ENCODE peak calls at places on chromosome 7, in seven cellular contexts. Q, B, C, S, E, Y and A are unnamed samples.

GRCh38 chr7:5437348-5437892 is 13.8 kb upstream of the TNRC18 start:
- DNase-seq in Q (no peak), B (no peak), C (no peak), S (no peak), E (no peak), Y (no peak), A (no peak)

GRCh38 chr7:144720139-144720538 is 115.7 kb downstream of the TPK1 start:
- DNase-seq in Q (no peak), B (peak), C (no peak), S (no peak), E (no peak), Y (no peak), A (no peak)

GRCh38 chr7:26633557-26633956 is 230.8 kb downstream of the SKAP2 start:
- DNase-seq in Q (no peak), B (no peak), C (no peak), S (no peak), E (no peak), Y (no peak), A (no peak)

GRCh38 chr7:33979807-33980355 is 74.5 kb downstream of the BMPER start:
- DNase-seq in Q (no peak), B (no peak), C (peak), S (no peak), E (no peak), Y (no peak), A (no peak)

GRCh38 chr7:88111136-88111748 is 108.6 kb downstream of the SRI start:
- DNase-seq in Q (no peak), B (peak), C (peak), S (no peak), E (no peak), Y (no peak), A (no peak)

GRCh38 chr7:33579117-33579516 is 326.2 kb upstream of the BMPER start:
- DNase-seq in Q (no peak), B (no peak), C (no peak), S (no peak), E (no peak), Y (no peak), A (no peak)

GRCh38 chr7:139453673-139454321 is 29.7 kb downstream of the KLRG2 start:
- DNase-seq in Q (no peak), B (no peak), C (no peak), S (no peak), E (no peak), Y (no peak), A (no peak)

GRCh38 chr7:50335795-50336754 is 31.6 kb downstream of the IKZF1 start:
- DNase-seq in Q (no peak), B (no peak), C (no peak), S (no peak), E (no peak), Y (no peak), A (no peak)

GRCh38 chr7:139896831-139897230 is 67.8 kb downstream of the TBXAS1 start:
- DNase-seq in Q (no peak), B (no peak), C (no peak), S (no peak), E (no peak), Y (no peak), A (no peak)

GRCh38 chr7:143974457-143974856 is 19.8 kb downstream of the OR2F1 start:
- DNase-seq in Q (no peak), B (no peak), C (no peak), S (no peak), E (no peak), Y (no peak), A (no peak)

GRCh38 chr7:137316643-137317042 is 26.9 kb downstream of the PTN start:
- DNase-seq in Q (no peak), B (no peak), C (no peak), S (no peak), E (no peak), Y (no peak), A (no peak)

GRCh38 chr7:20153567-20153966 is 63.6 kb downstream of the MACC1 start:
- DNase-seq in Q (no peak), B (no peak), C (no peak), S (no peak), E (no peak), Y (no peak), A (no peak)

GRCh38 chr7:82404094-82404493 is 39.5 kb downstream of the CACNA2D1 start:
- DNase-seq in Q (no peak), B (no peak), C (no peak), S (no peak), E (no peak), Y (no peak), A (no peak)

GRCh38 chr7:94129443-94130140 is 125.4 kb upstream of the BET1 start:
- DNase-seq in Q (no peak), B (no peak), C (peak), S (no peak), E (no peak), Y (no peak), A (no peak)

GRCh38 chr7:134724606-134725005 is 54.8 kb upstream of the CALD1 start:
- DNase-seq in Q (no peak), B (peak), C (peak), S (no peak), E (no peak), Y (no peak), A (no peak)

GRCh38 chr7:126569402-126569801 is 683.3 kb downstream of the GRM8 start:
- DNase-seq in Q (no peak), B (no peak), C (no peak), S (no peak), E (no peak), Y (no peak), A (no peak)

GRCh38 chr7:121330053-121330833 is 1.4 kb downstream of the WNT16 start:
- DNase-seq in Q (no peak), B (no peak), C (no peak), S (no peak), E (no peak), Y (no peak), A (no peak)

GRCh38 chr7:156234666-156235494 is 405.7 kb upstream of the RNF32 start:
- DNase-seq in Q (no peak), B (no peak), C (no peak), S (no peak), E (no peak), Y (no peak), A (no peak)

GRCh38 chr7:147497246-147497645 is 1093.3 kb upstream of the C7orf33 start:
- DNase-seq in Q (no peak), B (no peak), C (no peak), S (no peak), E (no peak), Y (no peak), A (no peak)

GRCh38 chr7:129262333-129262732 is 37.5 kb downstream of the AHCYL2 start:
- DNase-seq in Q (no peak), B (no peak), C (no peak), S (no peak), E (no peak), Y (no peak), A (no peak)

GRCh38 chr7:130943336-130943901 is 209.4 kb upstream of the KLF14 start:
- DNase-seq in Q (no peak), B (no peak), C (peak), S (no peak), E (no peak), Y (no peak), A (no peak)
- TF ChIP-seq POLR2A in Q (no peak), B (no peak), C (no peak), S (no peak), E (no peak), Y (no peak), A (no peak)

DNA sequence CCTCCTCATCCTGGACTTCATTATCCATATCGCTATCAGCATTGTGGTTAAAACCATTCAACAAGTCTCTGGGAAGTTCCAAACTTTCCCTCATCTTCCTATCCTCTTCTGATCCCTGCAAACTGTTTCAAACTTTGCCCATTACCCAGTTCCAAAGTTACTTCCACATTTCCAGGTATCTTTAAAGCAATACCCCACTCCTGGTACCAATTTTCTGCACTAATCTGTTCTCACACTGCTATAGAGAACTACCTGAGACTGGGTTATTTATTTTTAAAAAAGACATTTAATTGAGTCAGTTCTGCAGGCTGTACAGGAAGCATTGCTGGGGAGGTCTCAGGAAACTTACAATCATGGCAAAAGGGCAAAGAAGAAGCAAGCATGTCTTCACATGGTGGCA is 147.3 kb downstream of the ARL4A start:
- DNase-seq in Q (no peak), B (no peak), C (no peak), S (no peak), E (no peak), Y (no peak), A (no peak)
- TF ChIP-seq POLR2A in Q (no peak), B (no peak), C (no peak), S (no peak), E (no peak), Y (no peak), A (no peak)

GRCh38 chr7:151519765-151520418 is at the start of gene RHEB:
- DNase-seq in Q (peak), B (peak), C (peak), S (peak), E (peak), Y (peak), A (peak)
- TF ChIP-seq POLR2A in Q (peak), B (no peak), C (no peak), S (no peak), E (no peak), Y (no peak), A (peak)

GRCh38 chr7:2256306-2257045 is 14.4 kb downstream of the NUDT1 start:
- DNase-seq in Q (no peak), B (no peak), C (no peak), S (no peak), E (no peak), Y (no peak), A (no peak)

GRCh38 chr7:2253525-2254244 is 11.7 kb downstream of the NUDT1 start:
- DNase-seq in Q (no peak), B (no peak), C (no peak), S (no peak), E (no peak), Y (no peak), A (no peak)

GRCh38 chr7:2255145-2256139 is 13.4 kb downstream of the NUDT1 start:
- DNase-seq in Q (no peak), B (no peak), C (no peak), S (no peak), E (no peak), Y (no peak), A (no peak)

GRCh38 chr7:2253021-2253420 is 11.0 kb downstream of the NUDT1 start:
- DNase-seq in Q (no peak), B (no peak), C (no peak), S (no peak), E (no peak), Y (no peak), A (no peak)

GRCh38 chr7:2254429-2255144 is 12.6 kb downstream of the NUDT1 start:
- DNase-seq in Q (no peak), B (no peak), C (no peak), S (no peak), E (no peak), Y (no peak), A (no peak)
- TF ChIP-seq POLR2A in Q (no peak), B (no peak), C (no peak), S (no peak), E (no peak), Y (no peak), A (no peak)

GRCh38 chr7:150668472-150668911 is 17.0 kb upstream of the GIMAP2 start:
- DNase-seq in Q (no peak), B (no peak), C (no peak), S (no peak), E (no peak), Y (no peak), A (no peak)
- TF ChIP-seq POLR2A in Q (no peak), B (no peak), C (no peak), S (no peak), E (no peak), Y (no peak), A (no peak)

DNA sequence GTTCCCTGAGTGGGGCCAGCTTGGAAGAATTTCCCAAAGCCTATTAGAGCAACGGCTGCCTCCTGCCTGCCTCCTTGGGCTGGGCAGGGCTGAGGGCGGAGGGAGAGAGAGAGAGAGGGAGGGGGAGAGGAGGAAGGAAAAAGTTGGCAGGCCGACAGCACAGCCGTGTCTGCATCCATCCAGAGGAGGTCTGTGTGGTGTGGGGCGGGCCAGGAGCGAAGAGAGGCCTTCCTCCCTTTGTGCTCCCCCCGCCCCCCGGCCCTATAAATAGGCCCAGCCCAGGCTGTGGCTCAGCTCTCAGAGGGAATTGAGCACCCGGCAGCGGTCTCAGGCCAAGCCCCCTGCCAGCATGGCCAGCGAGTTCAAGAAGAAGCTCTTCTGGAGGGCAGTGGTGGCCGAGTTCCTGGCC is at the start of gene AQP1:
- DNase-seq in Q (peak), B (no peak), C (no peak), S (peak), E (peak), Y (peak), A (peak)
- TF ChIP-seq POLR2A in Q (peak), B (no peak), C (no peak), S (no peak), E (peak), Y (peak), A (no peak)

GRCh38 chr7:151235091-151235787 is 3.0 kb downstream of the CHPF2 start:
- DNase-seq in Q (no peak), B (no peak), C (no peak), S (no peak), E (no peak), Y (no peak), A (no peak)
- TF ChIP-seq POLR2A in Q (no peak), B (no peak), C (no peak), S (no peak), E (no peak), Y (no peak), A (no peak)

GRCh38 chr7:25037325-25037724 is 57.3 kb upstream of the OSBPL3 start:
- DNase-seq in Q (no peak), B (no peak), C (no peak), S (no peak), E (no peak), Y (no peak), A (no peak)
- TF ChIP-seq POLR2A in Q (no peak), B (no peak), C (no peak), S (no peak), E (no peak), Y (no peak), A (no peak)

DNA sequence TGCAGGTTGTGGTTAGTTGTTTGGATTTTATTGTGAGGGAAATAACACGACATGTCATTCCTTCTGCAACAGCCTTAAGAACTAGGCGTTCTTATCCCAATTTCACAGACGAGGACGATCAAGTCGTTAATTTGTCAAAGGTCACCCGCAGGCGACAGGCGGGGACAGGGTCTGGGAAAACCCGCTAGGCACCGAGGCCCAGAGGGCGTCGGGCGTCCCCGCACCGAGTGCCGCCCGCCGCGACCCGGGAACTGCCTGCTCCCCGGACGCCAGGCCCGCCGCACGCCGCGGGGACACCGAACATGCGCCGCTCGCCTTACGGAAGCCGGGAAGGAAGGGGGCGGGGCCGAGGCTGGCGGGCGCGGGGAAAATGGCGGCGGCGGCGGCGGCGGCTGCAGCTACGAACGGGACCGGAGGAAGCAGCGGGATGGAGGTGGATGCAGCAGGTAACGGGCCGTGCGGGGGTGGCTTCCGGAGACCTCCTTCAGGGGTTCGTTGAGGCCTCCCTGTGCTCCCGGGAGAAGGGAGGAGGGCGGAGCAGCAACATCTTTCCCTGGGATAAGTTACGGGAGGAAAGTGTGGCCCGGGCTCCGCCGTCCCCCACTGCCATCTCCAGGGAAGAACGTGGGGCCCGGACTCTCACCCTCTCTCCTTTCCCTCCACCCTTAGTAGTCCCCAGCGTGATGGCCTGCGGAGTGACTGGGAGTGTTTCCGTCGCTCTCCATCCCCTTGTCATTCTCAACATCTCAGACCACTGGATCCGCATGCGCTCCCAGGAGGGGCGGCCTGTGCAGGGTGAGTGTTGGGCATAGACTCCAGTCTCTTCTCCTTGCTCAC is at the start of gene COPS6:
- DNase-seq in Q (peak), B (no peak), C (peak), S (peak), E (peak), Y (peak), A (peak)
- TF ChIP-seq POLR2A in Q (peak), B (peak), C (peak), S (peak), E (peak), Y (peak), A (peak)